ENCODE peak calls at places on chromosomes 6 and 20, in six cellular contexts. V is osteocyte, Y is astrocyte of the spinal cord, W is cardiac muscle cell, H is stomach, N is H9. J is an unnamed sample.

GRCh38 chr20:51305316-51306052 is 237.0 kb downstream of the NFATC2 start:
- DNase-seq in H (no peak), V (no peak), N (peak; percentile 62), Y (no peak), W (no peak), J (no peak)

GRCh38 chr6:126897779-126898178 is 220.7 kb upstream of the RSPO3 start:
- DNase-seq in H (no peak), N (no peak), W (no peak), V (no peak), Y (no peak), J (no peak)

GRCh38 chr6:112466378-112467151 is 119.4 kb downstream of the RFPL4B start:
- DNase-seq in W (no peak), Y (peak; percentile 58), N (no peak), H (no peak), V (no peak), J (no peak)

GRCh38 chr6:143583542-143584330 is 72.2 kb upstream of the FUCA2 start:
- DNase-seq in V (no peak), H (no peak), N (no peak), W (no peak), Y (peak; percentile 70), J (no peak)

GRCh38 chr6:41577865-41578713 is 31.9 kb downstream of the FOXP4 start:
- DNase-seq in N (peak; percentile 87), Y (peak; percentile 47), H (peak; percentile 74), V (no peak), W (peak; percentile 57), J (no peak)

GRCh38 chr6:1285589-1286340 is 26.1 kb upstream of the FOXQ1 start:
- DNase-seq in V (no peak), N (no peak), Y (peak; percentile 83), W (no peak), H (no peak), J (no peak)

GRCh38 chr6:17101422-17102257 is at the start of gene STMND1:
- DNase-seq in H (peak; percentile 59), V (no peak), Y (peak; percentile 32), W (peak; percentile 45), N (peak; percentile 66), J (peak; percentile 60)

GRCh38 chr6:73413102-73413501 is 18.5 kb downstream of the DDX43 start:
- DNase-seq in N (no peak), H (no peak), Y (no peak), V (no peak), W (no peak), J (no peak)

GRCh38 chr20:6030453-6031080 is 23.3 kb downstream of the LRRN4 start:
- DNase-seq in V (no peak), W (no peak), N (no peak), Y (no peak), H (no peak), J (no peak)

GRCh38 chr6:135675862-135676261 is 175.6 kb upstream of the PDE7B start:
- DNase-seq in W (peak; percentile 73), V (no peak), N (peak; percentile 36), Y (peak; percentile 53), H (no peak), J (no peak)

GRCh38 chr6:37210313-37210898 is 40.5 kb downstream of the PIM1 start:
- DNase-seq in H (peak; percentile 79), N (peak; percentile 74), W (peak; percentile 87), V (peak; percentile 90), Y (peak; percentile 80), J (peak; percentile 86)

GRCh38 chr20:42179768-42180167 is 561.6 kb upstream of the CHD6 start:
- DNase-seq in V (no peak), Y (no peak), H (no peak), W (peak; percentile 58), N (peak; percentile 36), J (no peak)

GRCh38 chr20:25230177-25230831 is 17.6 kb upstream of the PYGB start:
- DNase-seq in N (no peak), H (no peak), Y (no peak), V (no peak), W (peak; percentile 54), J (no peak)

GRCh38 chr20:59395729-59396128 is 95.3 kb downstream of the EDN3 start:
- DNase-seq in V (no peak), W (no peak), H (no peak), Y (no peak), N (no peak), J (no peak)

GRCh38 chr20:38211200-38212097 is 46.4 kb upstream of the TGM2 start:
- DNase-seq in W (no peak), Y (no peak), H (no peak), N (no peak), V (no peak), J (no peak)

GRCh38 chr6:31007694-31008093 is 2.6 kb upstream of the MUC22 start:
- DNase-seq in Y (peak; percentile 84), V (no peak), W (no peak), H (no peak), N (no peak), J (no peak)

GRCh38 chr20:10271470-10272219 is 53.0 kb downstream of the SNAP25 start:
- DNase-seq in W (no peak), H (no peak), N (no peak), Y (peak; percentile 22), V (no peak), J (no peak)

GRCh38 chr6:118565317-118565960 is 17.3 kb downstream of the PLN start:
- DNase-seq in V (no peak), Y (no peak), H (no peak), N (no peak), W (peak; percentile 44), J (no peak)

GRCh38 chr6:83443516-83443915 is 12.7 kb upstream of the ME1 start:
- DNase-seq in N (no peak), W (no peak), H (no peak), V (no peak), Y (no peak), J (no peak)

GRCh38 chr6:11653028-11653583 is 115.6 kb downstream of the TMEM170B start:
- DNase-seq in V (no peak), Y (peak; percentile 93), W (peak; percentile 54), N (no peak), H (no peak), J (no peak)

GRCh38 chr6:146620655-146621054 is 21.9 kb downstream of the ADGB start:
- DNase-seq in W (no peak), N (no peak), H (no peak), Y (no peak), V (no peak), J (no peak)

GRCh38 chr6:3591970-3592369 is 135.1 kb upstream of the SLC22A23 start:
- DNase-seq in V (no peak), H (no peak), Y (no peak), N (no peak), W (no peak), J (no peak)

GRCh38 chr6:150312395-150312794 is 56.4 kb upstream of the IYD start:
- DNase-seq in V (no peak), H (no peak), N (no peak), Y (no peak), W (no peak), J (no peak)

GRCh38 chr6:69007781-69008180 is 372.7 kb downstream of the ADGRB3 start:
- DNase-seq in V (no peak), H (no peak), Y (no peak), W (no peak), N (no peak), J (no peak)

GRCh38 chr6:35648203-35648602 is 40.5 kb downstream of the FKBP5 start:
- DNase-seq in V (no peak), Y (no peak), N (no peak), H (no peak), W (no peak), J (no peak)

DNA sequence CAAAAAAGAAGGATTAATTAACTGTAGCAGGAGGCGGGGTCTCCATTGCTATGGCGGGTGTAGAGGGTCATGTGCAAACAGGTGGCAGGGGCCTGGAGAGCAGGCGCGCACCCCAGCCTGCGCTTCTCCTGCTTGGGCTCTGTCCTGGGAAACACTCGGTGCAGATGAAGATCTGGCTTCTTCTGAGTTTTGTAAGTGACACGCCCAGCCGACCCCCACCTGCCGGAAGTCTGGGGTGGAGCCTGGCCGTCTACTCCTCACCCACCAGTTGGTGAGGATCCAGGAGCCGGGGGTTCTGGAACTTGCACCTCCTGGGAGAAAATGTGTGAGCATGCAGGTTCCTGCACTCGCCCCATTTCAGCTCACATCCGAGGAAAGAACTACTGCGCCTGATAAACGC is 19.3 kb downstream of the PMEPA1 start:
- DNase-seq in W (no peak), N (no peak), Y (no peak), H (no peak), V (no peak), J (no peak)
- TF ChIP-seq CTCF in W (no peak), N (no peak), Y (no peak), H (no peak), V (no peak), J (no peak)

GRCh38 chr20:45097485-45098095 is 3.3 kb downstream of the KCNS1 start:
- DNase-seq in H (no peak), V (no peak), W (no peak), N (peak; percentile 50), Y (peak; percentile 13), J (no peak)
- TF ChIP-seq CTCF in H (no peak), V (no peak), W (peak; percentile 38), N (no peak), Y (peak; percentile 42), J (no peak)

DNA sequence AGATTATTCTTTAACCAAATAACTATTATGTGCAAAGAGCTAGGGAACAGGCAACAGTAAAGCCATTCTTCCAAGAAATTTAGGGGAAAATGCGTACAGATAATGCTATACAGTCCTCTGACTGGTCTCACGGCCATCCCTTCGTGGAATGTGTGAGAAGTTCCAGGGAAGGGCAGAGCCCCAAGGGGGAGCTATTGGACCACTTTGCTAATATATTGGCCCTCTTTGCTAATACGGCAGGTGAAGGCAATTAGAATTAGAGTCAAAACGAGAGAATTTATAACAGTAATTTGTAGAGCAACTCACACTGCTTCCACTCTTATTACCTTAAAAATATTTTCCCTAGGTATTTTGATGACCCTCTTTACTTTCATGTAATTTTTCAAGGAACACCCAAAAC is 140.4 kb downstream of the IMPG1 start:
- DNase-seq in V (no peak), Y (peak; percentile 10), N (peak; percentile 61), H (peak; percentile 47), W (peak; percentile 80), J (peak; percentile 68)
- TF ChIP-seq CTCF in V (peak; percentile 61), Y (peak; percentile 74), N (peak; percentile 92), H (no peak), W (peak; percentile 67), J (peak; percentile 53)

GRCh38 chr6:161658216-161658615 is 384.4 kb upstream of the AGPAT4 start:
- DNase-seq in Y (no peak), H (no peak), V (no peak), N (no peak), W (no peak), J (no peak)

GRCh38 chr6:161663682-161664081 is 389.8 kb upstream of the AGPAT4 start:
- DNase-seq in H (no peak), N (no peak), W (no peak), V (no peak), Y (no peak), J (no peak)

GRCh38 chr6:161660666-161661571 is 387.1 kb upstream of the AGPAT4 start:
- DNase-seq in V (peak; percentile 56), H (no peak), N (no peak), W (no peak), Y (no peak), J (no peak)
- TF ChIP-seq CTCF in V (no peak), H (no peak), N (peak; percentile 26), W (no peak), Y (no peak), J (no peak)